ENCODE peak calls at places on chromosome 19, in eight cellular contexts. J is uterus; B is WTC11; Q is AG09319; T is lower leg skin; Y is NCI-H2107; K is fibroblast of mammary gland; N is activated naive CD4-positive, alpha-beta T cell treated with anti-CD3 and anti-CD28 coated beads, Interleukin-2, amount 10 ng/mL, durations not matched to agents 7 days and 5 days. A is an unnamed sample.

GRCh38 chr19:6481541-6482342 is at the start of gene DENND1C:
- DNase-seq in J (no peak), B (peak), Q (no peak), T (no peak), Y (no peak), K (no peak), N (peak), A (no peak)

GRCh38 chr19:45670670-45671453 is 2.8 kb downstream of the GIPR start:
- DNase-seq in J (peak), B (peak), Q (no peak), T (peak), Y (no peak), K (peak), N (peak), A (peak)

GRCh38 chr19:33085570-33086128 is 4.7 kb downstream of the GPATCH1 start:
- DNase-seq in J (no peak), B (no peak), Q (no peak), T (no peak), Y (no peak), K (no peak), N (no peak), A (no peak)

GRCh38 chr19:50331187-50332013 is 2.2 kb upstream of the KCNC3 start:
- DNase-seq in J (no peak), B (peak), Q (no peak), T (no peak), Y (no peak), K (no peak), N (peak), A (no peak)

GRCh38 chr19:2887391-2887914 is 13.3 kb upstream of the ZNF57 start:
- DNase-seq in J (no peak), B (no peak), Q (peak), T (no peak), Y (no peak), K (peak), N (no peak), A (no peak)

GRCh38 chr19:51783373-51783772 is 11.6 kb upstream of the FPR3 start:
- DNase-seq in J (no peak), B (peak), Q (no peak), T (no peak), Y (no peak), K (peak), N (no peak), A (no peak)

GRCh38 chr19:28884786-28885476 is 328.0 kb downstream of the UQCRFS1 start:
- DNase-seq in J (no peak), B (no peak), Q (no peak), T (no peak), Y (no peak), K (no peak), N (no peak), A (no peak)

GRCh38 chr19:17090501-17091074 is 15.0 kb downstream of the MYO9B start:
- DNase-seq in J (no peak), B (no peak), Q (no peak), T (no peak), Y (no peak), K (peak), N (no peak), A (no peak)

GRCh38 chr19:55484571-55485438 is at the start of gene NAT14:
- DNase-seq in J (peak), B (peak), Q (no peak), T (no peak), Y (no peak), K (no peak), N (peak), A (peak)

GRCh38 chr19:48318286-48318987 is 6.9 kb upstream of the EMP3 start:
- DNase-seq in J (no peak), B (no peak), Q (no peak), T (no peak), Y (no peak), K (no peak), N (no peak), A (no peak)

GRCh38 chr19:15640904-15641597 is 354 bp downstream of the CYP4F3 start:
- DNase-seq in J (no peak), B (no peak), Q (no peak), T (no peak), Y (no peak), K (no peak), N (no peak), A (no peak)

GRCh38 chr19:37988758-37989635 is 82.0 kb downstream of the SIPA1L3 start:
- DNase-seq in J (no peak), B (peak), Q (no peak), T (no peak), Y (no peak), K (no peak), N (no peak), A (no peak)

GRCh38 chr19:15379996-15380647 is 535 bp upstream of the AKAP8 start:
- DNase-seq in J (peak), B (peak), Q (no peak), T (peak), Y (no peak), K (peak), N (no peak), A (no peak)

GRCh38 chr19:31535691-31536460 is 186.6 kb upstream of the TSHZ3 start:
- DNase-seq in J (no peak), B (no peak), Q (no peak), T (no peak), Y (no peak), K (no peak), N (no peak), A (no peak)

GRCh38 chr19:1944916-1945561 is 4.1 kb downstream of the CSNK1G2 start:
- DNase-seq in J (no peak), B (no peak), Q (no peak), T (no peak), Y (no peak), K (no peak), N (no peak), A (no peak)

GRCh38 chr19:55070755-55071502 is 4.7 kb upstream of the EPS8L1 start:
- DNase-seq in J (no peak), B (no peak), Q (no peak), T (no peak), Y (no peak), K (peak), N (no peak), A (no peak)

GRCh38 chr19:15374796-15375440 is 4.7 kb downstream of the AKAP8 start:
- DNase-seq in J (peak), B (no peak), Q (no peak), T (no peak), Y (no peak), K (no peak), N (no peak), A (no peak)

GRCh38 chr19:9645466-9645865 is 24.4 kb upstream of the ZNF561 start:
- DNase-seq in J (no peak), B (no peak), Q (no peak), T (no peak), Y (no peak), K (no peak), N (no peak), A (no peak)

GRCh38 chr19:30085394-30085793 is 143.4 kb downstream of the URI1 start:
- DNase-seq in J (no peak), B (peak), Q (no peak), T (no peak), Y (no peak), K (no peak), N (no peak), A (no peak)

GRCh38 chr19:4052114-4052992 is 14.3 kb downstream of the ZBTB7A start:
- DNase-seq in J (peak), B (no peak), Q (no peak), T (peak), Y (no peak), K (peak), N (no peak), A (no peak)

GRCh38 chr19:33740811-33741396 is 55.8 kb upstream of the KCTD15 start:
- DNase-seq in J (no peak), B (peak), Q (no peak), T (no peak), Y (no peak), K (peak), N (peak), A (peak)

GRCh38 chr19:30626567-30626966 is 254.4 kb downstream of the ZNF536 start:
- DNase-seq in J (no peak), B (no peak), Q (no peak), T (no peak), Y (no peak), K (no peak), N (no peak), A (no peak)